ENCODE peak calls at places on chromosomes 13 and 19, in six cellular contexts. R is H1, P is GM12891, S is HepG2, N is K562, K is GM12878. Y is an unnamed sample.
A peak's percentile ranks its signal among the peaks of the same experiment; 100 is the strongest.

GRCh38 chr13:75312884-75313520 is 169.0 kb downstream of the TBC1D4 start:
- DNase-seq in R (no peak), P (no peak), S (no peak), N (no peak), K (no peak), Y (no peak)

GRCh38 chr19:15869109-15869555 is 28.7 kb downstream of the CYP4F2 start:
- DNase-seq in R (no peak), P (peak; percentile 31), S (peak; percentile 60), N (peak; percentile 78), K (no peak), Y (no peak)

GRCh38 chr19:53545271-53546065 is 7.5 kb downstream of the ZNF331 start:
- DNase-seq in R (no peak), P (no peak), S (no peak), N (no peak), K (no peak), Y (no peak)

GRCh38 chr19:49581007-49581508 is at the start of gene PRRG2:
- DNase-seq in R (peak; percentile 72), P (no peak), S (no peak), N (peak; percentile 15), K (no peak), Y (no peak)

GRCh38 chr19:58059003-58059671 is at the start of gene ZNF135:
- DNase-seq in R (peak; percentile 90), P (no peak), S (no peak), N (no peak), K (no peak), Y (no peak)

GRCh38 chr13:98942997-98943396 is 34.9 kb downstream of the DOCK9 start:
- DNase-seq in R (no peak), P (no peak), S (no peak), N (no peak), K (no peak), Y (no peak)

GRCh38 chr13:102191951-102192461 is 209.8 kb downstream of the FGF14 start:
- DNase-seq in R (no peak), P (no peak), S (no peak), N (no peak), K (no peak), Y (no peak)

GRCh38 chr13:50915562-50915961 is 6.0 kb downstream of the RNASEH2B start:
- DNase-seq in R (no peak), P (no peak), S (no peak), N (peak; percentile 11), K (no peak), Y (no peak)

GRCh38 chr19:2308114-2308556 is at the start of gene LINGO3:
- DNase-seq in R (no peak), P (no peak), S (no peak), N (peak; percentile 85), K (no peak), Y (no peak)

GRCh38 chr13:67574320-67575233 is 344.4 kb upstream of the PCDH9 start:
- DNase-seq in R (no peak), P (no peak), S (no peak), N (no peak), K (no peak), Y (no peak)

GRCh38 chr19:42343344-42344110 is 18.1 kb downstream of the MEGF8 start:
- DNase-seq in R (peak; percentile 82), P (no peak), S (no peak), N (peak; percentile 36), K (no peak), Y (no peak)

GRCh38 chr19:19642506-19643157 is 825 bp downstream of the GMIP start:
- DNase-seq in R (no peak), P (peak; percentile 61), S (no peak), N (peak; percentile 37), K (no peak), Y (peak; percentile 71)

GRCh38 chr19:30228726-30229523 is 143.3 kb upstream of the ZNF536 start:
- DNase-seq in R (peak; percentile 58), P (no peak), S (no peak), N (no peak), K (no peak), Y (no peak)

GRCh38 chr19:17296976-17297375 is 6.2 kb downstream of the ABHD8 start:
- DNase-seq in R (no peak), P (no peak), S (no peak), N (no peak), K (no peak), Y (no peak)

GRCh38 chr19:41376998-41377365 is 649 bp downstream of the TMEM91 start:
- DNase-seq in R (no peak), P (no peak), S (no peak), N (no peak), K (no peak), Y (no peak)

GRCh38 chr13:95603887-95604533 is 40.5 kb downstream of the DZIP1 start:
- DNase-seq in R (no peak), P (no peak), S (peak; percentile 70), N (no peak), K (no peak), Y (no peak)

GRCh38 chr13:28763887-28764286 is 45.1 kb upstream of the SLC46A3 start:
- DNase-seq in R (no peak), P (no peak), S (no peak), N (no peak), K (no peak), Y (no peak)

GRCh38 chr19:14746891-14747290 is 31.5 kb downstream of the ADGRE2 start:
- DNase-seq in R (no peak), P (no peak), S (no peak), N (no peak), K (no peak), Y (no peak)

GRCh38 chr13:99658266-99658991 is 157.2 kb downstream of the TM9SF2 start:
- DNase-seq in R (peak; percentile 78), P (no peak), S (no peak), N (no peak), K (no peak), Y (no peak)

GRCh38 chr13:112761701-112762689 is 72.2 kb downstream of the ATP11A start:
- DNase-seq in R (no peak), P (no peak), S (no peak), N (peak; percentile 11), K (no peak), Y (no peak)

GRCh38 chr19:10074153-10074552 is 12.0 kb upstream of the SHFL start:
- DNase-seq in R (no peak), P (no peak), S (peak; percentile 60), N (peak; percentile 80), K (no peak), Y (no peak)

GRCh38 chr19:51079486-51080110 is 3.1 kb downstream of the KLK14 start:
- DNase-seq in R (no peak), P (no peak), S (no peak), N (no peak), K (no peak), Y (no peak)

GRCh38 chr13:92390217-92390616 is 836.4 kb upstream of the GPC6 start:
- DNase-seq in R (no peak), P (no peak), S (no peak), N (no peak), K (no peak), Y (no peak)

GRCh38 chr13:77492982-77493381 is 42.5 kb upstream of the SCEL start:
- DNase-seq in R (no peak), P (no peak), S (peak; percentile 4), N (no peak), K (no peak), Y (no peak)

GRCh38 chr13:101959016-101959415 is 442.8 kb downstream of the FGF14 start:
- DNase-seq in R (no peak), P (no peak), S (no peak), N (no peak), K (no peak), Y (no peak)

GRCh38 chr19:44848805-44849457 is 2.8 kb downstream of the NECTIN2 start:
- DNase-seq in R (peak; percentile 74), P (no peak), S (no peak), N (peak; percentile 60), K (no peak), Y (no peak)

GRCh38 chr13:25881946-25882574 is 169.8 kb downstream of the SHISA2 start:
- DNase-seq in R (no peak), P (no peak), S (no peak), N (no peak), K (no peak), Y (no peak)

GRCh38 chr19:32566246-32566830 is 14.7 kb upstream of the PDCD5 start:
- DNase-seq in R (no peak), P (no peak), S (no peak), N (no peak), K (no peak), Y (no peak)

GRCh38 chr19:28500982-28501633 is 711.8 kb downstream of the UQCRFS1 start:
- DNase-seq in R (no peak), P (no peak), S (no peak), N (no peak), K (no peak), Y (no peak)

GRCh38 chr19:9935409-9936062 is 779 bp downstream of the OLFM2 start:
- DNase-seq in R (peak; percentile 59), P (no peak), S (no peak), N (no peak), K (no peak), Y (no peak)

GRCh38 chr13:59747529-59747928 is 416.2 kb downstream of the DIAPH3 start:
- DNase-seq in R (no peak), P (no peak), S (peak; percentile 15), N (no peak), K (no peak), Y (no peak)

GRCh38 chr13:44434441-44435141 is 61.0 kb downstream of the SERP2 start:
- DNase-seq in R (no peak), P (no peak), S (no peak), N (no peak), K (no peak), Y (no peak)
- TF ChIP-seq POLR2A in R (no peak), P (no peak), S (no peak), N (no peak), K (no peak), Y (no peak)

GRCh38 chr19:46714523-46715106 is 2.3 kb downstream of the PRKD2 start:
- DNase-seq in R (peak; percentile 56), P (peak; percentile 84), S (no peak), N (no peak), K (no peak), Y (peak; percentile 89)

GRCh38 chr19:46715620-46716012 is 1.3 kb downstream of the PRKD2 start:
- DNase-seq in R (no peak), P (no peak), S (no peak), N (no peak), K (no peak), Y (no peak)

GRCh38 chr19:46716672-46717033 is 261 bp downstream of the PRKD2 start:
- DNase-seq in R (no peak), P (no peak), S (no peak), N (peak; percentile 40), K (no peak), Y (no peak)

GRCh38 chr19:46717034-46717715 is at the start of gene PRKD2:
- DNase-seq in R (peak; percentile 100), P (peak; percentile 89), S (peak; percentile 57), N (peak; percentile 97), K (no peak), Y (peak; percentile 92)

GRCh38 chr19:46716013-46716671 is 772 bp downstream of the PRKD2 start:
- DNase-seq in R (peak; percentile 77), P (no peak), S (no peak), N (peak; percentile 60), K (no peak), Y (no peak)
- TF ChIP-seq TAF1 in R (no peak), P (no peak), S (no peak), N (no peak), K (no peak), Y (no peak)

GRCh38 chr19:1251233-1251502 is 2.8 kb downstream of the MIDN start:
- DNase-seq in R (no peak), P (no peak), S (peak; percentile 37), N (no peak), K (no peak), Y (no peak)
- TF ChIP-seq POLR2A in R (no peak), P (no peak), S (no peak), N (no peak), K (no peak), Y (no peak)

GRCh38 chr13:37640499-37640898 is 41.9 kb upstream of the POSTN start:
- DNase-seq in R (no peak), P (no peak), S (no peak), N (no peak), K (no peak), Y (no peak)
- TF ChIP-seq TAF1 in R (no peak), P (no peak), S (no peak), N (no peak), K (no peak), Y (no peak)